ENCODE peak calls at places on chromosomes 6 and 20, in six cellular contexts. G, D, N, X, R and V are unnamed samples.

GRCh38 chr6:137148291-137149076 is 25.0 kb downstream of the IL22RA2 start:
- DNase-seq in G (no peak), R (no peak), D (no peak), N (peak), X (no peak), V (no peak)

GRCh38 chr6:138509371-138509770 is 10.1 kb upstream of the NHSL1 start:
- DNase-seq in X (peak), G (peak), N (peak), R (peak), D (peak), V (no peak)

GRCh38 chr6:134480593-134480992 is 162.7 kb upstream of the SGK1 start:
- DNase-seq in G (peak), D (no peak), R (no peak), N (peak), X (peak), V (no peak)

GRCh38 chr6:25472314-25472713 is 179.7 kb upstream of the SCGN start:
- DNase-seq in X (peak), R (no peak), G (no peak), N (no peak), D (peak), V (no peak)

GRCh38 chr6:119179842-119180241 is 101.4 kb upstream of the FAM184A start:
- DNase-seq in G (no peak), N (no peak), D (no peak), X (no peak), R (no peak), V (no peak)

GRCh38 chr6:36098920-36099647 is 31.2 kb upstream of the MAPK13 start:
- DNase-seq in D (peak), R (no peak), X (no peak), N (peak), G (no peak), V (no peak)

GRCh38 chr20:59291740-59292139 is 8.7 kb upstream of the EDN3 start:
- DNase-seq in G (no peak), R (no peak), D (no peak), N (no peak), X (no peak), V (no peak)

GRCh38 chr6:138601128-138601527 is 101.8 kb upstream of the NHSL1 start:
- DNase-seq in G (no peak), X (no peak), N (peak), R (no peak), D (no peak), V (no peak)

DNA sequence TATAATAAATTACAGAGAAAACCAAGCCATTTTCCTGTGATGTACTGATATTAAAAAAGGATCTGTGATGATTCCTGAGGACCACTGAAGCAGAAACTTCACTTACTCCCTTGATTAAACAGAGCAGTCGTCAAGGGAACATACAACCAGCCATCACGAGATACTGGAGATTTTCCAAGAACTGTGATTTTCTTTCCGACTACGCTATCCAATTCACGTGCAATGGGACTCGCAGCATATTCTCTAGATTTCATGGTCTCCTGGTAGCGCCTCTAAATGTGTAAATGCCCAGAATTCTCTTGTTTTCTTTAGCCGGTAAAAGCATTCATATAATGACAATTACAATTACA is 377.4 kb downstream of the PHF3 start:
- DNase-seq in X (no peak), R (no peak), G (no peak), D (no peak), N (peak), V (no peak)
- TF ChIP-seq CTCF in X (no peak), R (no peak), G (no peak), D (no peak), N (no peak), V (no peak)

GRCh38 chr6:149559389-149559788 is 6.8 kb upstream of the GINM1 start:
- DNase-seq in N (no peak), G (no peak), X (no peak), D (no peak), R (no peak), V (no peak)

GRCh38 chr6:149558029-149558428 is 8.1 kb upstream of the GINM1 start:
- DNase-seq in X (no peak), G (no peak), N (no peak), R (no peak), D (no peak), V (no peak)

GRCh38 chr6:149563203-149563927 is 2.8 kb upstream of the GINM1 start:
- DNase-seq in X (peak), G (no peak), N (peak), R (no peak), D (no peak), V (no peak)

GRCh38 chr6:149563928-149564325 is 2.2 kb upstream of the GINM1 start:
- DNase-seq in R (no peak), G (no peak), N (no peak), D (no peak), X (no peak), V (no peak)

DNA sequence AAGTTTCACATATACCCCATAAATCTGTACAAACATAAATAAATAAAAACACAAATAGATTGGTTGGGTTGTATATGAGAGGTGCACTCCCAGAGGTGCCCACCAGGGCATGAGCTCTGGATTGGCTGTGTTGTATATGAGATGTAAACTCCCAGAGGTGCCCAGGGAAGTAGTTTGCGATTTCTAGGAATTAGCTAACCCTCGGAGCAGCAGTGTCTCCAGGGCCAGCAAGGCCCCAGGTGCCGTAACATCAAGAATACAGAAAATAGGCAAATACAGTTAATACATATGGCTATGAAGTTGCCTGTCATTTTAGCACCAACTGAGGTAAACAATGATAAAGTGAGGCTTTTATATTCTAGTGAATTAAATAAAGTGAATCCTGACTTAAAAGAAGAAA is 5.4 kb upstream of the GINM1 start:
- DNase-seq in X (peak), R (peak), D (peak), G (no peak), N (peak), V (no peak)
- TF ChIP-seq CTCF in X (peak), R (peak), D (peak), G (peak), N (peak), V (peak)

DNA sequence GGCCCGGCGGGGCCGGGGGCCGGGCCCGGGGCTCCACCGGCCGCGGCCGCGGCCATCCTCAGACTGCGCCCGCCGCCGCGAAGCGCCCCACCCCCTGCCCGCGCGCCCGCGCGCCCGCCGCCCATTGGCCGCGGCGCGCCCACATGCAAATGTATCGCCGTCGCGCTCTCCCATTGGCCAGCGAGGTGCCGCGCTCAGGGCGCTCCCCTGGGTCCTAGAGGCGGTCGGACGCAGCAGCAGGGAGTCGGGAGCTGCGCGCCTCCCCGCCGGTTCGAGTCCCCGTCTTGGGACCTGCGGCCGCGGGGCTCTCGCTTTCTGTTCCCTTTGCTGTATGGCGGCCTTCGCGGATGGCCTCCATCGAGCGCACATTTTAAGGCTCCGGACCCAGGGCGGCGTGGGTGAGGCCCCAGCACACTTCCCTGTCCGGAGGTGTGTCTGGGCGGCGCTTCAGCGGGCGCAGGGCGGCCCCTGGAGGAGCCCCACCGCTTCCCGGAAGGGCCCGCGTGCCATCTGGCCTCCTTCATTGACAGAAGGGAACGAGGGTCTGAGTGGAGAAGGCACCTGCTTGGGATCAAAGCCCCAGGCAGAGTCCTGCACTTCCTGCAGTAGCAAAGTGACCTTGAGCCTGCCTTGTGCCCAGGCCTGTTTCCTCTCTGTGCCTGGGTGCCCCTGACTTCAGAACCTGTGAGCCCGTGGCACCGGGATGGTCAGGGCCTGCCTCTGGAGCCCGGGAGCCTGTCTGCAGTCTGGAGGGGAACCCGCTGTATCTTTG is at the start of gene CABLES2:
- DNase-seq in R (peak), X (peak), N (peak), D (peak), G (peak), V (peak)
- TF ChIP-seq CTCF in R (no peak), X (no peak), N (no peak), D (peak), G (no peak), V (peak)

GRCh38 chr6:67664942-67665341 is 970.1 kb upstream of the ADGRB3 start:
- DNase-seq in R (no peak), N (no peak), D (no peak), X (no peak), G (no peak), V (no peak)
- TF ChIP-seq CTCF in R (no peak), N (no peak), D (no peak), X (no peak), G (no peak), V (no peak)

DNA sequence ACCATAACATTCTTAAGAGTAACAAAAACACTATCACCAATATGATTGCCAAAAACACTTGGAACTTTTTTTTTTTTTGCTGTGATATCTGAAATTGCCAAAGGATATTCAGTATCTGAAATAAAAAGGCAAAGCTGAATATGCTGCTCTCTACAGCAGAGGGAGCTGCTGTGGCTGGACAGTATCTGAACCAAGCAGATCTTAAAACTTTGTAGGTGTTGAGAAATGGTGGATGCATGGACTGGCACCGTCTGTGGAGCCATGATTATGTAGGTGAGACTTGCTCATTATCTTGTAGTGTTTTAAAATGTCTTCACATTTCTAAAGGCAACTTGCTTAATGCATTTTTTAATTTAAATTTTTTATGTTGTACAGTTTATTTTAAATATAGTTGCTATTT is 9.2 kb downstream of the PDCD2 start:
- DNase-seq in N (peak), D (peak), R (no peak), X (no peak), G (no peak), V (no peak)
- TF ChIP-seq CTCF in N (peak), D (peak), R (no peak), X (peak), G (no peak), V (no peak)

GRCh38 chr6:91717094-91717493 is 1130.2 kb upstream of the MAP3K7 start:
- DNase-seq in X (no peak), D (no peak), R (no peak), N (no peak), G (no peak), V (no peak)

GRCh38 chr6:91713911-91714310 is 1127.0 kb upstream of the MAP3K7 start:
- DNase-seq in X (no peak), D (peak), N (no peak), G (no peak), R (no peak), V (no peak)

GRCh38 chr6:91716361-91716760 is 1129.5 kb upstream of the MAP3K7 start:
- DNase-seq in D (no peak), X (no peak), N (no peak), R (no peak), G (no peak), V (no peak)

GRCh38 chr6:91718198-91718597 is 1131.3 kb upstream of the MAP3K7 start:
- DNase-seq in X (no peak), N (no peak), G (no peak), R (no peak), D (no peak), V (no peak)

GRCh38 chr6:91715171-91715805 is 1128.4 kb upstream of the MAP3K7 start:
- DNase-seq in R (no peak), D (no peak), G (no peak), N (no peak), X (no peak), V (no peak)
- TF ChIP-seq CTCF in R (no peak), D (no peak), G (no peak), N (no peak), X (no peak), V (no peak)